ENCODE peak calls at places on chromosomes 5 and 9, in eight cellular contexts. J is lower lobe of right lung; G is Peyer's patch; N is naive thymus-derived CD4-positive, alpha-beta T cell; X is fibroblast of lung; Z is stomach; B is caudate nucleus; O is GM23248. C is an unnamed sample.

GRCh38 chr5:38329132-38329715 is 70.9 kb downstream of the EGFLAM start:
- DNase-seq in J (no peak), G (no peak), N (no peak), X (peak; percentile 6), Z (no peak), B (no peak), O (peak; percentile 76), C (no peak)

GRCh38 chr9:83342731-83343130 is 195.5 kb downstream of the FRMD3 start:
- DNase-seq in J (no peak), G (no peak), N (no peak), X (no peak), Z (no peak), B (no peak), O (peak; percentile 22), C (no peak)

GRCh38 chr9:123353984-123354591 is 1.9 kb upstream of the CRB2 start:
- DNase-seq in J (peak; percentile 70), G (peak; percentile 75), N (peak; percentile 24), X (peak; percentile 47), Z (peak; percentile 72), B (no peak), O (peak; percentile 69), C (peak; percentile 53)

GRCh38 chr9:124381073-124381945 is 33.9 kb downstream of the PSMB7 start:
- DNase-seq in J (no peak), G (no peak), N (no peak), X (no peak), Z (no peak), B (no peak), O (peak; percentile 79), C (peak; percentile 93)

GRCh38 chr5:32265902-32266301 is 46.8 kb downstream of the MTMR12 start:
- DNase-seq in J (no peak), G (no peak), N (no peak), X (no peak), Z (no peak), B (no peak), O (no peak), C (no peak)

GRCh38 chr9:93260290-93261066 is 76.5 kb downstream of the WNK2 start:
- DNase-seq in J (no peak), G (no peak), N (no peak), X (no peak), Z (peak; percentile 17), B (no peak), O (no peak), C (no peak)

GRCh38 chr5:74433255-74434123 is 207.0 kb downstream of the ENC1 start:
- DNase-seq in J (no peak), G (no peak), N (no peak), X (no peak), Z (no peak), B (no peak), O (peak; percentile 51), C (no peak)

GRCh38 chr9:114786251-114786650 is 19.6 kb downstream of the TNFSF15 start:
- DNase-seq in J (no peak), G (no peak), N (no peak), X (no peak), Z (no peak), B (no peak), O (no peak), C (no peak)

GRCh38 chr5:77942578-77943239 is 166.6 kb upstream of the TBCA start:
- DNase-seq in J (no peak), G (no peak), N (no peak), X (no peak), Z (no peak), B (no peak), O (no peak), C (no peak)

GRCh38 chr9:109100543-109101201 is 19.1 kb downstream of the TMEM245 start:
- DNase-seq in J (no peak), G (no peak), N (no peak), X (no peak), Z (no peak), B (no peak), O (no peak), C (no peak)

GRCh38 chr5:124395287-124395686 is 351.2 kb downstream of the ZNF608 start:
- DNase-seq in J (no peak), G (no peak), N (no peak), X (peak; percentile 5), Z (no peak), B (no peak), O (no peak), C (no peak)

GRCh38 chr5:38404667-38405276 is 146.4 kb downstream of the EGFLAM start:
- DNase-seq in J (no peak), G (no peak), N (no peak), X (no peak), Z (peak; percentile 36), B (no peak), O (no peak), C (no peak)

GRCh38 chr5:139385061-139385889 is 2.2 kb upstream of the SLC23A1 start:
- DNase-seq in J (no peak), G (peak; percentile 67), N (no peak), X (no peak), Z (peak; percentile 52), B (no peak), O (peak; percentile 57), C (peak; percentile 44)

GRCh38 chr5:56328753-56329560 is 95.8 kb upstream of the ANKRD55 start:
- DNase-seq in J (no peak), G (no peak), N (peak; percentile 74), X (peak; percentile 13), Z (no peak), B (no peak), O (peak; percentile 27), C (no peak)

GRCh38 chr9:25861416-25861815 is 183.2 kb upstream of the TUSC1 start:
- DNase-seq in J (no peak), G (no peak), N (no peak), X (no peak), Z (no peak), B (no peak), O (peak; percentile 1), C (no peak)

GRCh38 chr5:124706729-124707361 is 39.6 kb downstream of the ZNF608 start:
- DNase-seq in J (peak; percentile 55), G (no peak), N (no peak), X (peak; percentile 58), Z (peak; percentile 52), B (no peak), O (peak; percentile 23), C (no peak)

GRCh38 chr9:130901498-130902203 is 5.0 kb upstream of the QRFP start:
- DNase-seq in J (no peak), G (no peak), N (no peak), X (no peak), Z (no peak), B (no peak), O (peak; percentile 77), C (no peak)

GRCh38 chr5:154543380-154543779 is 65.4 kb upstream of the HAND1 start:
- DNase-seq in J (no peak), G (no peak), N (no peak), X (peak; percentile 10), Z (no peak), B (no peak), O (peak; percentile 15), C (no peak)

GRCh38 chr9:137351781-137352501 is 49.9 kb upstream of the NRARP start:
- DNase-seq in J (no peak), G (no peak), N (no peak), X (no peak), Z (peak; percentile 22), B (no peak), O (no peak), C (no peak)

GRCh38 chr5:181149806-181150733 is 2.7 kb downstream of the OR2V2 start:
- DNase-seq in J (no peak), G (no peak), N (no peak), X (no peak), Z (no peak), B (no peak), O (no peak), C (no peak)

DNA sequence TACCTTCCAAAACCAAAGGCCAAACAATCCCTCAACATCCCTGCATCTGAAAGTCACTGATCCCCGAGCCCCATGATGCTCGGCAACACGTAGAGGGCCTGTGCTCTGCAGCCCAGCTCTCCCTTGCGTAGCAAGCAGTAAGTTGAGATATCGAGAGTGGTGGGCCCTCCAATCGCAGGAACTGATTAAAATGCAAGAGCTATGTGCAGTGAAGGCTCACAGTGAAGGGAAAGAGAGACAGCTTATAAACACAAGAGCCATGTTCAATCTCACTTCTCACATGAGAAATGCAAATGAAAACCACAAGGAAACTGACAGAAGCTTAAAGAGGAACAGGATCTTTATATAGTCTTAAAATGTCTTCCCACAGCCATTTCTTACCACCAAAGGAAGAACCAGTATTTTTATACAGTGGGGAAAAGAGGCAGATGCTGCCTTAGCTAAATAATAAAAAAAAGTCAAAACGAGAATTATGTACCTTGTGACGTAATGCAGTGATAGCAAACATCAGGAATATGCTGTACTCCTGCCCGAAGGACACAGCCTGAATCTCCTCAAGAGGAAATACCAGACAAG is 24.6 kb downstream of the TTF1 start:
- DNase-seq in J (no peak), G (no peak), N (no peak), X (no peak), Z (no peak), B (no peak), O (no peak), C (peak; percentile 5)
- H3K27ac ChIP-seq in J (peak overlapping the region; percentile 31), G (no peak overlapping the region), N (peak overlapping the region; percentile 16), X (no peak overlapping the region), Z (no peak overlapping the region), B (peak overlapping the region; percentile 2), O (no peak overlapping the region), C (peak overlapping the region; percentile 69)

GRCh38 chr9:37141015-37141414 is 20.6 kb downstream of the ZCCHC7 start:
- DNase-seq in J (no peak), G (no peak), N (no peak), X (no peak), Z (no peak), B (no peak), O (no peak), C (no peak)

GRCh38 chr9:37146372-37146771 is 26.0 kb downstream of the ZCCHC7 start:
- DNase-seq in J (no peak), G (no peak), N (peak; percentile 11), X (no peak), Z (no peak), B (no peak), O (no peak), C (no peak)

GRCh38 chr9:37148181-37148580 is 27.8 kb downstream of the ZCCHC7 start:
- DNase-seq in J (no peak), G (no peak), N (no peak), X (no peak), Z (no peak), B (no peak), O (no peak), C (no peak)

GRCh38 chr9:37149646-37150308 is 29.4 kb downstream of the ZCCHC7 start:
- DNase-seq in J (no peak), G (no peak), N (no peak), X (no peak), Z (no peak), B (no peak), O (no peak), C (no peak)

GRCh38 chr9:37144762-37145161 is 24.4 kb downstream of the ZCCHC7 start:
- DNase-seq in J (no peak), G (no peak), N (no peak), X (peak; percentile 12), Z (no peak), B (no peak), O (peak; percentile 14), C (no peak)
- H3K27ac ChIP-seq in J (no peak overlapping the region), G (no peak overlapping the region), N (no peak overlapping the region), X (no peak overlapping the region), Z (no peak overlapping the region), B (no peak overlapping the region), O (no peak overlapping the region), C (no peak overlapping the region)

GRCh38 chr9:135993840-135994776 is 32.9 kb upstream of the UBAC1 start:
- DNase-seq in J (peak; percentile 40), G (no peak), N (no peak), X (no peak), Z (no peak), B (no peak), O (no peak), C (no peak)
- H3K27ac ChIP-seq in J (peak overlapping the region; percentile 92), G (peak overlapping the region; percentile 82), N (no peak overlapping the region), X (no peak overlapping the region), Z (no peak overlapping the region), B (no peak overlapping the region), O (no peak overlapping the region), C (no peak overlapping the region)

GRCh38 chr5:17785774-17786173 is 151.5 kb downstream of the TAF11L14 start:
- DNase-seq in J (no peak), G (no peak), N (no peak), X (no peak), Z (no peak), B (no peak), O (no peak), C (no peak)
- H3K27ac ChIP-seq in J (no peak overlapping the region), G (no peak overlapping the region), N (no peak overlapping the region), X (no peak overlapping the region), Z (no peak overlapping the region), B (no peak overlapping the region), O (no peak overlapping the region), C (no peak overlapping the region)

C was measured in HL-60.